ENCODE peak calls at places on chromosomes 16 and 17, in seven cellular contexts. F is A549, I is tibial nerve, R is heart left ventricle, W is stomach, D is testis, S is breast epithelium. O is an unnamed sample.

GRCh38 chr17:61482467-61482866 is 30.2 kb downstream of the TBX4 start:
- DNase-seq in W (no peak), S (no peak), D (no peak), F (no peak), R (no peak), I (no peak), O (no peak)

GRCh38 chr16:6570520-6570919 is 762.1 kb upstream of the RBFOX1 start:
- DNase-seq in I (no peak), D (no peak), R (no peak), S (no peak), F (no peak), W (no peak), O (no peak)

GRCh38 chr17:73227379-73227778 is 34.3 kb downstream of the CPSF4L start:
- DNase-seq in F (no peak), I (no peak), W (no peak), R (no peak), D (no peak), S (no peak), O (no peak)

GRCh38 chr17:61139219-61139618 is 260.4 kb upstream of the TBX2 start:
- DNase-seq in I (no peak), R (no peak), W (peak; percentile 43), F (no peak), D (no peak), S (no peak), O (peak; percentile 39)

GRCh38 chr16:81711609-81712329 is 67.3 kb upstream of the PLCG2 start:
- DNase-seq in F (peak; percentile 97), I (no peak), R (no peak), S (peak; percentile 69), D (no peak), W (no peak), O (peak; percentile 95)

GRCh38 chr17:28018439-28019070 is 23.9 kb upstream of the NLK start:
- DNase-seq in S (no peak), D (peak; percentile 24), W (no peak), I (no peak), F (peak; percentile 8), R (peak; percentile 43), O (no peak)

GRCh38 chr16:62225675-62226074 is 189.4 kb upstream of the CDH8 start:
- DNase-seq in W (peak; percentile 72), D (peak; percentile 93), F (peak; percentile 89), R (peak; percentile 68), I (peak; percentile 35), S (peak; percentile 55), O (peak; percentile 33)

GRCh38 chr16:11196286-11196828 is 59.6 kb downstream of the SOCS1 start:
- DNase-seq in F (no peak), S (no peak), I (no peak), D (no peak), W (no peak), R (no peak), O (no peak)

GRCh38 chr16:79687249-79687768 is 86.8 kb upstream of the MAF start:
- DNase-seq in R (no peak), S (no peak), I (no peak), F (no peak), W (no peak), D (no peak), O (no peak)

GRCh38 chr17:64679710-64680216 is 17.7 kb upstream of the SMURF2 start:
- DNase-seq in F (peak; percentile 95), I (no peak), S (no peak), D (no peak), W (no peak), R (peak; percentile 43), O (peak; percentile 59)

GRCh38 chr16:88785106-88785924 is at the start of gene PIEZO1:
- DNase-seq in F (peak; percentile 70), I (peak; percentile 58), D (peak; percentile 65), R (peak; percentile 81), S (peak; percentile 79), W (peak; percentile 82), O (no peak)

GRCh38 chr16:12767897-12768296 is 35.8 kb downstream of the CPPED1 start:
- DNase-seq in R (no peak), I (no peak), W (no peak), D (no peak), F (no peak), S (no peak), O (no peak)

GRCh38 chr16:77009453-77009852 is 181.5 kb upstream of the MON1B start:
- DNase-seq in F (no peak), D (no peak), I (no peak), R (no peak), W (no peak), S (no peak), O (no peak)

GRCh38 chr17:77343031-77343866 is 202.5 kb downstream of the SEC14L1 start:
- DNase-seq in S (peak; percentile 10), R (no peak), F (no peak), I (no peak), D (peak; percentile 5), W (peak; percentile 16), O (no peak)

GRCh38 chr16:83899272-83899897 is 470 bp downstream of the MLYCD start:
- DNase-seq in I (no peak), F (peak; percentile 35), D (peak; percentile 49), W (peak; percentile 61), R (peak; percentile 62), S (no peak), O (no peak)

GRCh38 chr17:57366558-57367351 is 110.4 kb downstream of the MSI2 start:
- DNase-seq in I (no peak), D (peak; percentile 32), W (peak; percentile 72), R (peak; percentile 51), F (peak; percentile 62), S (no peak), O (no peak)

GRCh38 chr16:11632455-11632921 is 35.8 kb upstream of the SNN start:
- DNase-seq in D (peak; percentile 82), R (peak; percentile 70), W (no peak), F (no peak), S (no peak), I (peak; percentile 51), O (no peak)

GRCh38 chr17:50165867-50166517 is at the start of gene SGCA:
- DNase-seq in S (no peak), F (no peak), W (no peak), I (no peak), R (peak; percentile 78), D (no peak), O (no peak)

GRCh38 chr16:55508941-55509920 is at the start of gene LPCAT2:
- DNase-seq in R (peak; percentile 92), D (peak; percentile 94), W (peak; percentile 91), F (peak; percentile 83), I (peak; percentile 90), S (no peak), O (peak; percentile 87)

GRCh38 chr16:87661561-87661960 is 59.3 kb downstream of the JPH3 start:
- DNase-seq in F (peak; percentile 37), W (no peak), R (peak; percentile 44), I (peak; percentile 14), D (peak; percentile 49), S (no peak), O (no peak)

GRCh38 chr16:57480127-57480753 is 6.1 kb downstream of the DOK4 start:
- DNase-seq in D (peak; percentile 79), S (peak; percentile 45), R (peak; percentile 78), F (peak; percentile 90), W (peak; percentile 92), I (no peak), O (peak; percentile 89)

GRCh38 chr16:19851476-19851875 is 33.2 kb downstream of the GPRC5B start:
- DNase-seq in W (no peak), D (no peak), R (peak; percentile 52), S (no peak), F (no peak), I (no peak), O (no peak)

GRCh38 chr16:9054460-9054859 is 37.0 kb upstream of the HAPSTR1 start:
- DNase-seq in I (no peak), D (no peak), R (no peak), S (no peak), F (no peak), W (no peak), O (no peak)

GRCh38 chr17:68356520-68356919 is 65.2 kb downstream of the ARSG start:
- DNase-seq in I (no peak), W (no peak), R (no peak), S (no peak), D (no peak), F (no peak), O (no peak)

GRCh38 chr17:1908699-1909309 is 79.0 kb downstream of the RPA1 start:
- DNase-seq in F (peak; percentile 81), S (peak; percentile 57), D (peak; percentile 81), I (peak; percentile 79), R (peak; percentile 61), W (peak; percentile 65), O (peak; percentile 66)

GRCh38 chr16:8070501-8070900 is 519.8 kb downstream of the TMEM114 start:
- DNase-seq in W (no peak), D (no peak), F (no peak), I (no peak), R (no peak), S (no peak), O (no peak)

GRCh38 chr17:35477248-35477647 is 28.7 kb upstream of the SLFN13 start:
- DNase-seq in D (no peak), S (no peak), R (no peak), F (no peak), W (no peak), I (no peak), O (no peak)

GRCh38 chr17:43875476-43876147 is 28.6 kb downstream of the CD300LG start:
- DNase-seq in D (no peak), S (no peak), I (no peak), W (no peak), R (no peak), F (no peak), O (no peak)
- TF ChIP-seq POLR2A in D (no peak), S (no peak), I (no peak), W (no peak), R (no peak), F (no peak), O (no peak)

GRCh38 chr17:16217002-16217635 is at the start of gene PIGL:
- DNase-seq in S (peak; percentile 88), D (peak; percentile 92), R (peak; percentile 93), F (peak; percentile 98), W (peak; percentile 90), I (peak; percentile 83), O (peak; percentile 68)
- TF ChIP-seq POLR2A in S (peak; percentile 31), D (no peak), R (no peak), F (peak; percentile 96), W (no peak), I (peak; percentile 33), O (peak; percentile 94)

DNA sequence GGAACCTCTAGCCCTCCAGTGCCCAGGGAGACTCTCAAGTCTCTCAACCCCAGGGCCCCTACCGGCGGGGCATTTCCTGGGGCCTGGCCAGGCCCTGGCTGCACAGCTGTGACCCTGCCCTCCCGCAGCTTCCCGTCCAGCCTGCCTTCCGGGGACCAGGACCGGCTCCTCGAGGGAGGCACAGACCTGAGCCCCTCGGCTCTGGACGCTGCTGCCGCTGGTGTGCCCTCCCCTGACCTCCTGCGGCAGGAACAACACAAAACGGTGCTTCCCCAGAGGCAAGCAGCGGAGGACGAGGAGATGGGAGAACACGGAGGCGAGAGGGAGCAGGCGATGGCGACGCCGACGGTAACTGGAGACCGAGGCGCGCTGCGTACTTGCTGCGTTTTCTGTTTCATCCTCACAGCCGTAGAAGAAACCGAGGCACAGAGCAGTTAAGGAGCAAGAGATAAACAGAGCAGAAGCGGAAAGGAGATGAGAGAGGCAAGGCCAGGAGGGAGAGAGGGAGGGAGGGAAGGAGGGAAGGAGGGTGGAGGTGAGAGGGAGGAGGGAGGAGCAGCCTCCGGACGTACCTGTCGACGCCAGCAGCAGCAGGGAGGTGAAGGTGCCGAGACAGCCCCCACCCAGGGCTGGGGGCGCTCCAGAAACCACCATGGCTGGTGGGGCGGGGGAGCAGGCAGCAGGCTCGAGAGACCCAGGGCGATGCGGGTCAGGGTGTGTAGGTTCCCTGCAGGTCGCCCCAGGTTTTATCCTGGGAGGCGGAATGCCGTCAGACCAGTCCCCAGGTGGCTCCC is at the start of gene PRSS22:
- DNase-seq in F (no peak), I (no peak), W (peak; percentile 87), D (no peak), R (no peak), S (peak; percentile 78), O (no peak)
- TF ChIP-seq POLR2A in F (no peak), I (no peak), W (no peak), D (no peak), R (no peak), S (no peak), O (no peak)

GRCh38 chr16:90046971-90047713 is 27.9 kb upstream of the DBNDD1 start:
- DNase-seq in R (peak; percentile 70), F (no peak), I (peak; percentile 58), D (peak; percentile 95), W (peak; percentile 80), S (no peak), O (peak; percentile 76)
- TF ChIP-seq POLR2A in R (no peak), F (no peak), I (peak; percentile 22), D (no peak), W (no peak), S (no peak), O (no peak)

O was measured in H54.